ENCODE peak calls at places on chromosomes 6 and 20, in nine cellular contexts. N is stimulated activated CD4-positive, alpha-beta T cell treated with anti-CD3 and anti-CD28 coated beads, Interleukin-15, amount 100 ng/mL, for 1 hour; E is NCI-H2081; I is T-helper 1 cell; L is activated B cell treated with CpG ODN at 0.5 μM for 24 hours; W is NCI-H82; R is GM19239; F is choroid plexus epithelial cell; B is heart right ventricle. M is an unnamed sample.

GRCh38 chr20:10369723-10370090 is 64.3 kb downstream of the MKKS start:
- DNase-seq in N (no peak), E (no peak), I (no peak), L (no peak), W (no peak), R (no peak), F (peak), B (no peak), M (peak)

GRCh38 chr6:55953384-55953783 is 78.0 kb upstream of the BMP5 start:
- DNase-seq in N (no peak), E (peak), I (no peak), L (no peak), W (peak), R (no peak), F (peak), B (no peak), M (peak)

GRCh38 chr6:169725270-169726048 is 1.2 kb upstream of the PHF10 start:
- DNase-seq in N (no peak), E (no peak), I (no peak), L (no peak), W (peak), R (no peak), F (peak), B (peak), M (peak)

GRCh38 chr20:34473262-34473883 is 42.8 kb upstream of the DYNLRB1 start:
- DNase-seq in N (no peak), E (peak), I (peak), L (no peak), W (peak), R (no peak), F (peak), B (peak), M (no peak)

GRCh38 chr6:139262519-139263300 is 29.1 kb downstream of the TXLNB start:
- DNase-seq in N (no peak), E (peak), I (peak), L (no peak), W (peak), R (no peak), F (no peak), B (no peak), M (no peak)

GRCh38 chr6:22943331-22943730 is 374.0 kb downstream of the HDGFL1 start:
- DNase-seq in N (no peak), E (no peak), I (no peak), L (no peak), W (peak), R (no peak), F (no peak), B (no peak), M (no peak)

GRCh38 chr6:34513628-34514027 is 42.5 kb downstream of the SPDEF start:
- DNase-seq in N (no peak), E (no peak), I (no peak), L (no peak), W (peak), R (no peak), F (no peak), B (no peak), M (no peak)

GRCh38 chr20:24470782-24471582 is 1.6 kb downstream of the SYNDIG1 start:
- DNase-seq in N (no peak), E (no peak), I (no peak), L (no peak), W (peak), R (no peak), F (no peak), B (no peak), M (no peak)

GRCh38 chr6:68313911-68314310 is 321.2 kb upstream of the ADGRB3 start:
- DNase-seq in N (no peak), E (no peak), I (no peak), L (no peak), W (peak), R (no peak), F (peak), B (no peak), M (no peak)

GRCh38 chr6:41181566-41181965 is 18.6 kb upstream of the TREM2 start:
- DNase-seq in N (no peak), E (no peak), I (no peak), L (no peak), W (peak), R (no peak), F (no peak), B (no peak), M (no peak)